ENCODE peak calls at places on chromosomes 6 and 20, in five cellular contexts. One of them, this sample, is unnamed.

GRCh38 chr20:57277398-57278105 is 11.1 kb upstream of the BMP7 start:
- DNase-seq in cardiac muscle cell: no peak
- DNase-seq in AG04450: no peak
- DNase-seq in PC-3: no peak
- DNase-seq in naive thymus-derived CD4-positive, alpha-beta T cell: no peak
- DNase-seq in this sample: no peak

GRCh38 chr6:169131356-169131755 is 122.3 kb downstream of the THBS2 start:
- DNase-seq in AG04450: no peak
- DNase-seq in PC-3: no peak
- DNase-seq in cardiac muscle cell: no peak
- DNase-seq in naive thymus-derived CD4-positive, alpha-beta T cell: no peak
- DNase-seq in this sample: no peak

GRCh38 chr6:161273356-161273751 is 507 bp downstream of the AGPAT4 start:
- DNase-seq in AG04450: no peak
- DNase-seq in naive thymus-derived CD4-positive, alpha-beta T cell: peak; percentile 46
- DNase-seq in cardiac muscle cell: peak; percentile 65
- DNase-seq in PC-3: peak; percentile 26
- DNase-seq in this sample: no peak

GRCh38 chr6:55578537-55579363 is at the start of gene HMGCLL1:
- DNase-seq in naive thymus-derived CD4-positive, alpha-beta T cell: no peak
- DNase-seq in AG04450: no peak
- DNase-seq in cardiac muscle cell: peak; percentile 10
- DNase-seq in PC-3: peak; percentile 17
- DNase-seq in this sample: no peak

GRCh38 chr6:123821112-123821511 is 17.4 kb downstream of the NKAIN2 start:
- DNase-seq in PC-3: no peak
- DNase-seq in cardiac muscle cell: no peak
- DNase-seq in naive thymus-derived CD4-positive, alpha-beta T cell: no peak
- DNase-seq in AG04450: no peak
- DNase-seq in this sample: no peak

GRCh38 chr6:145968051-145968450 is 3.9 kb upstream of the SHPRH start:
- DNase-seq in AG04450: no peak
- DNase-seq in cardiac muscle cell: no peak
- DNase-seq in naive thymus-derived CD4-positive, alpha-beta T cell: no peak
- DNase-seq in PC-3: no peak
- DNase-seq in this sample: no peak

GRCh38 chr6:162882817-162883481 is 155.2 kb downstream of the PACRG start:
- DNase-seq in AG04450: no peak
- DNase-seq in cardiac muscle cell: no peak
- DNase-seq in naive thymus-derived CD4-positive, alpha-beta T cell: no peak
- DNase-seq in PC-3: no peak
- DNase-seq in this sample: no peak

GRCh38 chr20:3203315-3204123 is 963 bp downstream of the DDRGK1 start:
- DNase-seq in AG04450: no peak
- DNase-seq in cardiac muscle cell: no peak
- DNase-seq in naive thymus-derived CD4-positive, alpha-beta T cell: no peak
- DNase-seq in PC-3: peak; percentile 39
- DNase-seq in this sample: no peak

GRCh38 chr6:3848925-3849605 is at the start of gene FAM50B:
- DNase-seq in cardiac muscle cell: peak; percentile 93
- DNase-seq in AG04450: peak; percentile 57
- DNase-seq in naive thymus-derived CD4-positive, alpha-beta T cell: peak; percentile 87
- DNase-seq in PC-3: peak; percentile 92
- DNase-seq in this sample: no peak

GRCh38 chr6:150711584-150712501 is 112.2 kb downstream of the PLEKHG1 start:
- DNase-seq in naive thymus-derived CD4-positive, alpha-beta T cell: no peak
- DNase-seq in AG04450: no peak
- DNase-seq in cardiac muscle cell: peak; percentile 70
- DNase-seq in PC-3: no peak
- DNase-seq in this sample: no peak

GRCh38 chr6:72760130-72760793 is 138.4 kb downstream of the KCNQ5 start:
- DNase-seq in PC-3: no peak
- DNase-seq in cardiac muscle cell: peak; percentile 53
- DNase-seq in AG04450: no peak
- DNase-seq in naive thymus-derived CD4-positive, alpha-beta T cell: no peak
- DNase-seq in this sample: no peak

GRCh38 chr6:167532410-167533294 is 207.8 kb downstream of the TTLL2 start:
- DNase-seq in PC-3: no peak
- DNase-seq in cardiac muscle cell: no peak
- DNase-seq in AG04450: no peak
- DNase-seq in naive thymus-derived CD4-positive, alpha-beta T cell: no peak
- DNase-seq in this sample: no peak

GRCh38 chr20:16257813-16258430 is 315.3 kb downstream of the KIF16B start:
- DNase-seq in naive thymus-derived CD4-positive, alpha-beta T cell: no peak
- DNase-seq in AG04450: no peak
- DNase-seq in PC-3: no peak
- DNase-seq in cardiac muscle cell: no peak
- DNase-seq in this sample: no peak

GRCh38 chr6:1043458-1043836 is 268.5 kb upstream of the FOXQ1 start:
- DNase-seq in PC-3: no peak
- DNase-seq in cardiac muscle cell: no peak
- DNase-seq in naive thymus-derived CD4-positive, alpha-beta T cell: no peak
- DNase-seq in AG04450: no peak
- DNase-seq in this sample: no peak

GRCh38 chr6:3518356-3518841 is 61.5 kb upstream of the SLC22A23 start:
- DNase-seq in cardiac muscle cell: peak; percentile 77
- DNase-seq in AG04450: peak; percentile 24
- DNase-seq in naive thymus-derived CD4-positive, alpha-beta T cell: no peak
- DNase-seq in PC-3: peak; percentile 90
- DNase-seq in this sample: peak; percentile 70

GRCh38 chr6:41344865-41345264 is 9.5 kb downstream of the NCR2 start:
- DNase-seq in cardiac muscle cell: no peak
- DNase-seq in naive thymus-derived CD4-positive, alpha-beta T cell: peak; percentile 54
- DNase-seq in AG04450: no peak
- DNase-seq in PC-3: no peak
- DNase-seq in this sample: no peak

GRCh38 chr20:40814328-40814960 is 125.4 kb upstream of the MAFB start:
- DNase-seq in PC-3: no peak
- DNase-seq in cardiac muscle cell: no peak
- DNase-seq in naive thymus-derived CD4-positive, alpha-beta T cell: no peak
- DNase-seq in AG04450: no peak
- DNase-seq in this sample: no peak

GRCh38 chr6:54283877-54284860 is 24.1 kb upstream of the TINAG start:
- DNase-seq in AG04450: no peak
- DNase-seq in PC-3: peak; percentile 31
- DNase-seq in naive thymus-derived CD4-positive, alpha-beta T cell: no peak
- DNase-seq in cardiac muscle cell: no peak
- DNase-seq in this sample: no peak

GRCh38 chr6:106516629-106517028 is 112.7 kb downstream of the RTN4IP1 start:
- DNase-seq in PC-3: no peak
- DNase-seq in cardiac muscle cell: no peak
- DNase-seq in AG04450: no peak
- DNase-seq in naive thymus-derived CD4-positive, alpha-beta T cell: no peak
- DNase-seq in this sample: no peak
- H3K27ac ChIP-seq in PC-3: no peak overlapping the region
- H3K27ac ChIP-seq in cardiac muscle cell: no peak overlapping the region
- H3K27ac ChIP-seq in AG04450: no peak overlapping the region
- H3K27ac ChIP-seq in naive thymus-derived CD4-positive, alpha-beta T cell: peak overlapping the region; percentile 39
- H3K27ac ChIP-seq in this sample: peak overlapping the region; percentile 75

DNA sequence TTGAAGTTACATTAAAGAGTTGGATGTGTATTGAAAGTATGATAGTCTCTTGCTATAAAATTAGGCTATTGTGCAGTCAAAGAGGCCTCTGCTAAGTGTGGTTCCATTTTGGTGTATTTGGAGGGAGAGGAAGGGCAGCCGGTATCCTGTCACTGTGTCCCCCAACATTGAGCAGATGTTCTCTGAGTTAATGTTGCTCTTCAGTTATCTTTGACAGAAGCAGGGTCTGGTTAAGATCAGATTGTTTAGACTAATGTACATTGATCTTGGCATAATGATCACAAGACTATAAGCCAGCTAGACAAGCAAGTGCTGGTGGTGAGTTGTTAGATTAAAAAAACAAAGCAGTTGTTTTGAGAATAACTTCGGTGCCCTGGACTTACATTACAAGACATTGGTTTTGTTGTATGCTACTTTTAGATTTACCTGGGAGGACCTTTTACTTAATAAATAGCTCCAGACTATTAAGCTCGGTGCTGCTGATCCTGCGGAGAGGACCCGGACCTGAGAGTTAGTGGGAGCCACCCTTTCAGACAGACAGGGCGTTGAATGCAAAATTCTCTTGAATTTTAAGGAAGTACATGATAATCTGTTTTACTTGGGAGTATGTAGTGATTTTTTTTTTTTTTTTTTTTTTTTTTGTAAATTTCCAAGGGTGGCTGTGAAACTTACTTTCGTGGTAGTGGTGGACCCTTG is 97.8 kb downstream of the JARID2 start:
- DNase-seq in cardiac muscle cell: no peak
- DNase-seq in AG04450: no peak
- DNase-seq in PC-3: no peak
- DNase-seq in naive thymus-derived CD4-positive, alpha-beta T cell: no peak
- DNase-seq in this sample: no peak
- H3K27ac ChIP-seq in cardiac muscle cell: peak overlapping the region; percentile 83
- H3K27ac ChIP-seq in AG04450: no peak overlapping the region
- H3K27ac ChIP-seq in PC-3: no peak overlapping the region
- H3K27ac ChIP-seq in naive thymus-derived CD4-positive, alpha-beta T cell: no peak overlapping the region
- H3K27ac ChIP-seq in this sample: no peak overlapping the region

DNA sequence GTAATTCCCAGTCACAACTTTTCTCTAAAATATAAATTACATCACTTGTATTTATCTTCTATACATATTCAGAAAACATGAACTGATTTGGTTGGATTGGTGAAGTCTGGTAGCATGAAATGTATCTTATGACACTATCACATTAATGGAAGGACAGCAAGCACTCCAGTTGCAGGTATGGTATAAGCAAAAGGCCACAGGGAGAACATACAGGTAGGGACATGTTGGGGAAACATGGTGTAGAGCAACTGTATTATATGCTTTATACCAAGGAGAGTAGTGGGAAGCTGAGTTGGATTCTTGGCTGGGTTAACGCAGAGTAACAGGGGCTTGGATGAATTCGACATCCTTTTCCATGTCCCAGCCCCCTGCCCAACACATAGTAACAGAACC is 1.4 kb upstream of the VARS1 start:
- DNase-seq in PC-3: no peak
- DNase-seq in naive thymus-derived CD4-positive, alpha-beta T cell: no peak
- DNase-seq in AG04450: no peak
- DNase-seq in cardiac muscle cell: no peak
- DNase-seq in this sample: no peak
- H3K27ac ChIP-seq in PC-3: no peak overlapping the region
- H3K27ac ChIP-seq in naive thymus-derived CD4-positive, alpha-beta T cell: peak overlapping the region; percentile 71
- H3K27ac ChIP-seq in AG04450: no peak overlapping the region
- H3K27ac ChIP-seq in cardiac muscle cell: peak overlapping the region; percentile 28
- H3K27ac ChIP-seq in this sample: peak overlapping the region; percentile 94

DNA sequence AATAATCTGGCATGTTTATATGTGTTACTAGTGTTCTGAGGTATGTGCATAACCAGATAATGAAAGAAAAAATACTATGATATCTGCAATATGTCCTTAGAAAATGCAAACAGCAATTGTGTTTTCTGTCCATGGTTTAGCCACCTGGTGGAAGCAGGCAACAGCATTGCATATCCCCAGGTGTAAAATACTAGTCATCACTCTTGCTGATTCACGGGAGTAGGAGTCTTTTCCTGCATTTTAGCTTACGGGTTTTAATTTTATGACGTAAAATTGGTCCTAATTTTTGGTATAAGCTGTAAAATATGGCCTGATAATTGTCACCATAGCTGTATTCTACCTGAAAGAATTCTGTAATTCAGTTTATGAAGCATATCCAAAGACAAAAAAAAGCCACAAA is 2.5 kb downstream of the RNF182 start:
- DNase-seq in PC-3: peak; percentile 72
- DNase-seq in AG04450: no peak
- DNase-seq in cardiac muscle cell: no peak
- DNase-seq in naive thymus-derived CD4-positive, alpha-beta T cell: no peak
- DNase-seq in this sample: no peak
- H3K27ac ChIP-seq in PC-3: no peak overlapping the region
- H3K27ac ChIP-seq in AG04450: no peak overlapping the region
- H3K27ac ChIP-seq in cardiac muscle cell: no peak overlapping the region
- H3K27ac ChIP-seq in naive thymus-derived CD4-positive, alpha-beta T cell: no peak overlapping the region
- H3K27ac ChIP-seq in this sample: no peak overlapping the region